ENCODE peak calls at places on chromosome 16, in five cellular contexts. E is fibroblast of lung, F is adipocyte, L is neuronal stem cell, Q is DND-41. W is an unnamed sample.

GRCh38 chr16:83701494-83701893 is 106.3 kb upstream of the HSBP1 start:
- DNase-seq in F (peak; percentile 44), L (peak; percentile 70), Q (peak; percentile 72), E (peak; percentile 51), W (peak; percentile 62)

GRCh38 chr16:20898938-20899502 is 1.1 kb downstream of the DCUN1D3 start:
- DNase-seq in L (no peak), Q (no peak), E (peak; percentile 93), F (peak; percentile 81), W (peak; percentile 84)

GRCh38 chr16:2959206-2959605 is 4.9 kb upstream of the KREMEN2 start:
- DNase-seq in F (no peak), Q (no peak), L (no peak), E (no peak), W (no peak)

GRCh38 chr16:67879936-67880335 is 4.7 kb upstream of the NRN1L start:
- DNase-seq in Q (no peak), E (no peak), L (no peak), F (no peak), W (no peak)

GRCh38 chr16:75535211-75535843 is 581 bp downstream of the CHST5 start:
- DNase-seq in Q (no peak), L (no peak), E (no peak), F (no peak), W (no peak)

GRCh38 chr16:68399456-68399855 is 48.9 kb downstream of the SMPD3 start:
- DNase-seq in Q (no peak), L (no peak), E (no peak), F (no peak), W (no peak)

GRCh38 chr16:74078877-74079586 is 217.6 kb upstream of the PSMD7 start:
- DNase-seq in F (no peak), Q (no peak), E (no peak), L (no peak), W (no peak)

GRCh38 chr16:72972878-72973571 is 74.9 kb downstream of the ZFHX3 start:
- DNase-seq in E (no peak), L (no peak), Q (no peak), F (no peak), W (no peak)

GRCh38 chr16:81551141-81551808 is 106.7 kb downstream of the CMIP start:
- DNase-seq in Q (no peak), F (peak; percentile 16), L (no peak), E (peak; percentile 84), W (peak; percentile 92)

GRCh38 chr16:66618588-66618987 is 14.1 kb downstream of the CMTM3 start:
- DNase-seq in E (peak; percentile 99), L (no peak), Q (no peak), F (peak; percentile 93), W (peak; percentile 98)
- H3K9ac ChIP-seq in E (peak overlapping the region; percentile 20), L (no peak overlapping the region), Q (no peak overlapping the region), F (peak overlapping the region; percentile 76), W (peak overlapping the region; percentile 78)

GRCh38 chr16:87343753-87344050 is 26.5 kb upstream of the C16orf95 start:
- DNase-seq in Q (no peak), E (no peak), L (no peak), F (no peak), W (no peak)

GRCh38 chr16:87346517-87347060 is 29.4 kb upstream of the C16orf95 start:
- DNase-seq in L (no peak), Q (no peak), E (no peak), F (no peak), W (no peak)

GRCh38 chr16:87344165-87344930 is 27.2 kb upstream of the C16orf95 start:
- DNase-seq in E (no peak), L (no peak), F (no peak), Q (no peak), W (no peak)

GRCh38 chr16:87345721-87346424 is 28.7 kb upstream of the C16orf95 start:
- DNase-seq in L (no peak), Q (no peak), F (no peak), E (no peak), W (no peak)

DNA sequence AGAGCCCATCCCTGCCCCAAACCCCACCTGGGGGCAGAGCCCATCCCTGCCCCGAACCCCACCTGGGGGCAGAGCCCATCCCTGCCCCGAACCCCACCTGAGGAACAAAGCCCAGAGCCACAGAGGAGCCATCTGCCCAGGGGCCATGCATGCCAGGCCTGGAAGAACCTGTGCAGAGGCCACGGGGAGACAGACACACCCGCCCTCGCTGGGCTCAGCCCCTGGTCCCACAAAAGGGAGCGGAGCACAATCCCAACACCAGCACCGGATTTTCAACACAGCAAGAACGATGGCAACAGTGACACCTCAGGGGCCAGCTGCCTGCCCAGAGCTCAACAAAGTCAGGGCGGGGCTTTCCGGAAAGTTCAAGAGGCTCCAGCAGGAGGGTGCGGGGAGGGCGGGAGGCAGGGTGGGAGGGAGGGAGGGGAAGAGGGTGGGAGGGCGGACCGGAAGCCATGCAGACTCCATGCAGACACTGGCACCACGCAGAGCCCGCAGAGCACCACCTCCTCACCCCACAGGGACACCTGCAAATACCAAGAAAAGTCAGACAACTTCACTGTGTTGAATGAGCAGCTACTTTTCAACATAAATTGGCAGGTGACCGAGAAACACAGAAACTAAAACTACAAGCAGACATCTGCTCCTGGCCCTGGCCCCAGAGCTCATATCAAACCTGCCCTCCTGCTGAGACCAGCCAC is 27.9 kb upstream of the C16orf95 start:
- DNase-seq in F (no peak), Q (peak; percentile 82), L (no peak), E (peak; percentile 13), W (no peak)
- H3K9ac ChIP-seq in F (no peak overlapping the region), Q (peak overlapping the region; percentile 52), L (peak overlapping the region; percentile 50), E (no peak overlapping the region), W (no peak overlapping the region)

DNA sequence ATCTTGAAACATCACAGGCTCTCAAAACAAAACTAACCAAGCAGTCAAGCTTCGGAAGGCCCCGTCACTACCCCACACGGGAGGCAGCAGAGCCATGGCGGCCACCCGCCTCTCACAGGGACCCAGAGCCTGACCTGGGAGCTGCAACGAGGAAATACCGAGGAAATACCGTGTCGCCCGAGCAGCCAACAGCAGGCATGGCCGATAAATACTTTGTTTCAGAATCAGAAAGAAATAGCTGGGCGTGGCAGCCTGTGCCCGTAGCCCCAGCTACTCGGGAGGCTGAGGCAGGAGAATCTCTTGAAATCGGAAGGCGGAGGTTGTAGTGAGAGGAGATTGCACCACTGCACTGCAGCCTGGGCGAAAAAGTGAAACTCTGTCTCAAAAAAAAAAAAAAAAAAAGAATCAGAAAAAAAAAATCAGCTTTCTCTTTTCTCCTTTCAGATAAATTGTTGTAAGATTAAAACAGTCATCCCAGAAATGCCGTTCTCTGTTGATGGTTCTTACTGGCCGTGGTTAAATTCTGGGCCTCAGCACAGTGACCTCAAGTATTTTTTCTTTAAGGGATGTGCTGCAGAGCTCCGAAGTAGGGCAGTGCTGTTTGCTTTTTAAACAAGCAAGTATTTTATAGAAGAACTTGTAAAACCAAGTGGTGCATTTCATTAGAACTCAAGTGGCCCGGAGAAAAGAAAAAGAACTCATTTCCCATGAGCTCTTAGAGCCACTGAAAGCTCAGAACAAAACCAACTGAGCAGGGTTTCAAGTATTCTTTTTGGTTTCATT is 6.7 kb downstream of the LMF1 start:
- DNase-seq in Q (no peak), F (no peak), E (peak; percentile 37), L (no peak), W (no peak)
- H3K9ac ChIP-seq in Q (no peak overlapping the region), F (no peak overlapping the region), E (no peak overlapping the region), L (no peak overlapping the region), W (no peak overlapping the region)

GRCh38 chr16:85626191-85626951 is 13.2 kb downstream of the GSE1 start:
- DNase-seq in F (no peak), L (peak; percentile 71), Q (no peak), E (no peak), W (no peak)
- H3K9ac ChIP-seq in F (no peak overlapping the region), L (no peak overlapping the region), Q (no peak overlapping the region), E (no peak overlapping the region), W (no peak overlapping the region)

DNA sequence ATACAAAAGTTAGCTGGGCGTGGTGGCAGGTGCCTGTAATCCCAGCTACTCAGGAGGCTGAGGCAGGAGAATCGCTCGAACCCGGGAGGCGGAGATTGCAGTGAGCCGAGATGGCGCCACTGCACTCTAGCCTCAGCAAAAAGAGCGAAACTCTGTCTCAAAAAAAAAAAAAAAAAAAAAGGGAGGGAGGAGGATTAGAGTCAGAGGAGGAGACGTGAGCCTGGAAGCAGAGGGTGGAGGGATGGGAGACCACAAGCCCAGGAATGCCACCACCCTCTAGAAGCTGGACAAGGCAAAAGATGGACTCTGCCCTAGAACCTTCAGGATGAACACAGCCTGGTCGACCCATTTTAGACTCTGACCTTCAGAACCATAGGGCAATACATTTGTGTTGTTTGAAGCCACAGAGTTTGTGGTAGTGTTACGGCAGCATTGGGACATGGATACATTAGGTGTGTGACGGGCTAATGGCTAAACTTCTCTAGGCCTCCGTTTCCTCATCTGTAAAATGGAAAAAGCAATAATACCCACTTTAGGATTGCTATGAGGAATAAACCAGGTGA is 2.1 kb upstream of the SMIM22 start:
- DNase-seq in L (no peak), Q (no peak), F (no peak), E (no peak), W (no peak)
- H3K9ac ChIP-seq in L (no peak overlapping the region), Q (no peak overlapping the region), F (no peak overlapping the region), E (no peak overlapping the region), W (no peak overlapping the region)

GRCh38 chr16:28534542-28535373 is 4.0 kb downstream of the NUPR1 start:
- DNase-seq in F (peak; percentile 57), E (no peak), L (no peak), Q (no peak), W (peak; percentile 75)

GRCh38 chr16:28537076-28537475 is 1.7 kb downstream of the NUPR1 start:
- DNase-seq in F (no peak), Q (no peak), L (no peak), E (no peak), W (no peak)

GRCh38 chr16:28543072-28543471 is 4.3 kb upstream of the NUPR1 start:
- DNase-seq in Q (no peak), L (no peak), F (no peak), E (no peak), W (no peak)

GRCh38 chr16:28537964-28538732 is 626 bp downstream of the NUPR1 start:
- DNase-seq in F (no peak), E (no peak), Q (no peak), L (no peak), W (no peak)

GRCh38 chr16:28538733-28539596 is at the start of gene NUPR1:
- DNase-seq in Q (no peak), E (peak; percentile 96), L (no peak), F (peak; percentile 98), W (peak; percentile 98)
- H3K9ac ChIP-seq in Q (no peak within 1 kb of the TSS), E (peak within 1 kb of the TSS; percentile 78), L (peak within 1 kb of the TSS; percentile 72), F (peak within 1 kb of the TSS; percentile 100), W (peak within 1 kb of the TSS; percentile 93)

GRCh38 chr16:57519796-57520360 is 16.5 kb downstream of the CCDC102A start:
- DNase-seq in F (peak; percentile 91), L (no peak), Q (peak; percentile 83), E (peak; percentile 36), W (peak; percentile 73)

GRCh38 chr16:57526498-57526897 is 9.9 kb downstream of the CCDC102A start:
- DNase-seq in L (no peak), E (no peak), F (no peak), Q (no peak), W (no peak)

GRCh38 chr16:57518922-57519321 is 17.4 kb downstream of the CCDC102A start:
- DNase-seq in L (no peak), Q (no peak), F (no peak), E (no peak), W (no peak)

GRCh38 chr16:57525761-57526160 is 10.6 kb downstream of the CCDC102A start:
- DNase-seq in Q (no peak), E (peak; percentile 14), F (no peak), L (no peak), W (no peak)

GRCh38 chr16:57522960-57523359 is 13.4 kb downstream of the CCDC102A start:
- DNase-seq in Q (no peak), L (no peak), E (no peak), F (no peak), W (no peak)
- H3K9ac ChIP-seq in Q (no peak overlapping the region), L (no peak overlapping the region), E (no peak overlapping the region), F (no peak overlapping the region), W (no peak overlapping the region)

W was measured in GM23248.